ENCODE peak calls at places on chromosomes 3 and 15, in four cellular contexts. Z is mesothelial cell of epicardium, K is hepatocyte, N is heart right ventricle. P is an unnamed sample.

GRCh38 chr3:72836923-72837322 is 11.3 kb downstream of the SHQ1 start:
- DNase-seq in Z (no peak), N (peak), K (no peak), P (no peak)

GRCh38 chr15:45606413-45606812 is 19.2 kb downstream of the BLOC1S6 start:
- DNase-seq in Z (no peak), K (no peak), N (no peak), P (no peak)

GRCh38 chr3:414063-414462 is 217.5 kb downstream of the CHL1 start:
- DNase-seq in K (peak), N (no peak), Z (no peak), P (no peak)

GRCh38 chr15:70866982-70867644 is 13.2 kb upstream of the LARP6 start:
- DNase-seq in N (no peak), K (no peak), Z (no peak), P (no peak)

GRCh38 chr15:55703873-55704285 is 39.1 kb downstream of the PRTG start:
- DNase-seq in K (no peak), Z (no peak), N (no peak), P (no peak)

GRCh38 chr3:119289371-119289770 is 4.8 kb upstream of the ARHGAP31 start:
- DNase-seq in K (no peak), Z (no peak), N (no peak), P (no peak)

GRCh38 chr3:178320481-178321352 is 215.5 kb upstream of the KCNMB2 start:
- DNase-seq in Z (no peak), K (peak), N (peak), P (no peak)

GRCh38 chr3:36295206-36295760 is 85.0 kb upstream of the STAC start:
- DNase-seq in Z (no peak), N (no peak), K (peak), P (no peak)

GRCh38 chr15:76776480-76776879 is 128.7 kb downstream of the SCAPER start:
- DNase-seq in Z (no peak), N (no peak), K (no peak), P (no peak)

GRCh38 chr15:98321916-98322315 is 326.4 kb upstream of the IGF1R start:
- DNase-seq in Z (no peak), N (no peak), K (no peak), P (no peak)

GRCh38 chr15:90231028-90232017 is 2.4 kb downstream of the CIB1 start:
- DNase-seq in Z (no peak), K (no peak), N (no peak), P (no peak)

GRCh38 chr3:12143949-12144504 is 14.7 kb downstream of the TIMP4 start:
- DNase-seq in Z (no peak), N (peak), K (peak), P (no peak)

GRCh38 chr3:63863150-63864007 is at the start of the genes ATXN7 and THOC7:
- DNase-seq in K (peak), N (peak), Z (peak), P (peak)

GRCh38 chr3:188390775-188391443 is 237.0 kb downstream of the LPP start:
- DNase-seq in Z (no peak), K (no peak), N (no peak), P (no peak)

GRCh38 chr3:46923559-46924350 is 46.2 kb downstream of the PTH1R start:
- DNase-seq in K (peak), N (no peak), Z (no peak), P (peak)

GRCh38 chr3:194112120-194113106 is 23.5 kb upstream of the HES1 start:
- DNase-seq in Z (no peak), N (no peak), K (peak), P (peak)

GRCh38 chr3:126130981-126131750 is 47.2 kb upstream of the SLC41A3 start:
- DNase-seq in N (no peak), Z (peak), K (no peak), P (no peak)

GRCh38 chr15:60077581-60078359 is 73.7 kb downstream of the FOXB1 start:
- DNase-seq in Z (no peak), K (no peak), N (no peak), P (no peak)

GRCh38 chr15:66864086-66864830 is 162.2 kb downstream of the SMAD6 start:
- DNase-seq in K (no peak), Z (no peak), N (no peak), P (no peak)

GRCh38 chr3:56055616-56056350 is 412.5 kb downstream of the ERC2 start:
- DNase-seq in K (no peak), Z (no peak), N (no peak), P (no peak)

GRCh38 chr15:70286110-70286806 is 188.5 kb upstream of the TLE3 start:
- DNase-seq in N (no peak), Z (no peak), K (peak), P (no peak)

GRCh38 chr3:43031490-43032216 is 52.5 kb downstream of the GASK1A start:
- DNase-seq in Z (no peak), K (no peak), N (peak), P (no peak)

GRCh38 chr15:29259233-29259632 is 10.4 kb downstream of the NSMCE3 start:
- DNase-seq in K (no peak), Z (no peak), N (no peak), P (no peak)
- TF ChIP-seq CTCF in K (no peak), Z (no peak), N (no peak), P (no peak)

GRCh38 chr3:123069021-123069381 is 2.2 kb downstream of the PDIA5 start:
- DNase-seq in N (no peak), K (no peak), Z (no peak), P (no peak)
- TF ChIP-seq CTCF in N (no peak), K (no peak), Z (no peak), P (no peak)

GRCh38 chr15:62244762-62245161 is 79.7 kb upstream of the C2CD4B start:
- DNase-seq in N (no peak), Z (no peak), K (no peak), P (no peak)
- TF ChIP-seq CTCF in N (no peak), Z (no peak), K (no peak), P (no peak)

GRCh38 chr3:195263193-195263924 is 7.6 kb downstream of the XXYLT1 start:
- DNase-seq in Z (no peak), N (no peak), K (no peak), P (no peak)

GRCh38 chr3:195265363-195265976 is 5.5 kb downstream of the XXYLT1 start:
- DNase-seq in K (no peak), N (no peak), Z (no peak), P (no peak)

GRCh38 chr3:195261925-195262324 is 9.0 kb downstream of the XXYLT1 start:
- DNase-seq in Z (no peak), N (no peak), K (no peak), P (no peak)

GRCh38 chr3:195266428-195266827 is 4.5 kb downstream of the XXYLT1 start:
- DNase-seq in Z (no peak), K (no peak), N (no peak), P (no peak)

DNA sequence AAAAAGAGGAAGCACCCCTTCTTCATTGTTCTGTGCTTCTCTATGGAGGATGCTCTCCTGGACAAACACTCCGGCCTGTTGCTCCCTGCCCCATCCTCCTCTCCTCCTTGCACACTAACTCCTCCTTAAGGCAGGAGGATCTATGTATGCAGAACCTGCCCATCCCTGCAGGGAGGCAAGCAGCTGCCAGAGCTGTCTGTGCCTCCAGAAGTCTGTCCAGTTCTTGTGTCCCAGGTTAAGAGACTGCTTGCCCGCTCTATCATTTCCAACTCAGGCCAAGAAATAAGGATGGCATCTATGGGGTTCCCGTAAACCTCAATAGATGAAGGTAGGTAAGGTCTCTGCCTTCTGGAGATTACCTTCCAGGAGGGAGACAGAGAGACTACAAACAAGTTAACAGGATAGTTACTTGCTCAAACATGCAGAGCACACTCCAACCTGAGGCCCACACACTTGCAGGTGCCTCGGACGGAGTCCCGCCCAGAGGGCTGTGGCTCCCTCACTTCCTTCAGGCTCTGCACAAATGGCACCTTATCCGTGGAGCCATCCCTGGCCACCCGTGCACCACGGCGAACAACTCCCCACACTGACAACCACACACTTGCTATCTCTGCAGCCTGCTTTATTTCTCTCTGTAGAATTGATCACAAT is 6.9 kb downstream of the XXYLT1 start:
- DNase-seq in N (no peak), K (no peak), Z (no peak), P (no peak)
- TF ChIP-seq CTCF in N (no peak), K (no peak), Z (no peak), P (no peak)

GRCh38 chr3:16663852-16664712 is 58.9 kb upstream of the DAZL start:
- DNase-seq in Z (no peak), N (no peak), K (no peak), P (no peak)

GRCh38 chr3:16653712-16654111 is 48.5 kb upstream of the DAZL start:
- DNase-seq in N (no peak), K (no peak), Z (no peak), P (no peak)

GRCh38 chr3:16658933-16659793 is 53.9 kb upstream of the DAZL start:
- DNase-seq in N (no peak), Z (no peak), K (no peak), P (no peak)

GRCh38 chr3:16658004-16658932 is 53.0 kb upstream of the DAZL start:
- DNase-seq in N (no peak), Z (no peak), K (no peak), P (no peak)
- TF ChIP-seq CTCF in N (peak), Z (no peak), K (peak), P (peak)

GRCh38 chr15:29569533-29570092 is 252.7 kb downstream of the TJP1 start:
- DNase-seq in K (no peak), N (no peak), Z (no peak), P (no peak)

GRCh38 chr15:29568840-29569532 is 253.3 kb downstream of the TJP1 start:
- DNase-seq in Z (no peak), N (no peak), K (peak), P (no peak)

GRCh38 chr15:29571728-29572454 is 250.4 kb downstream of the TJP1 start:
- DNase-seq in K (peak), N (no peak), Z (peak), P (no peak)

GRCh38 chr15:29570931-29571727 is 251.1 kb downstream of the TJP1 start:
- DNase-seq in Z (peak), N (no peak), K (peak), P (peak)

GRCh38 chr15:29570121-29570930 is 251.9 kb downstream of the TJP1 start:
- DNase-seq in Z (no peak), N (peak), K (peak), P (peak)
- TF ChIP-seq CTCF in Z (no peak), N (no peak), K (no peak), P (no peak)

GRCh38 chr15:47194718-47195117 is 522.6 kb upstream of the SEMA6D start:
- DNase-seq in K (peak), Z (no peak), N (no peak), P (no peak)
- TF ChIP-seq CTCF in K (peak), Z (peak), N (peak), P (peak)

GRCh38 chr3:183114779-183115178 is 15.5 kb upstream of the MCCC1 start:
- DNase-seq in Z (no peak), N (no peak), K (no peak), P (no peak)
- TF ChIP-seq CTCF in Z (no peak), N (no peak), K (no peak), P (no peak)